ENCODE peak calls at places on chromosomes 16 and 17, in four cellular contexts. H, T, L and R are unnamed samples.

GRCh38 chr17:63774141-63774981 is at the start of gene DDX42:
- DNase-seq in H (peak), T (peak), L (no peak), R (no peak)

GRCh38 chr16:89855301-89855945 is 18.0 kb upstream of the TCF25 start:
- DNase-seq in H (no peak), T (no peak), L (no peak), R (no peak)

GRCh38 chr17:27530791-27531391 is 74.6 kb downstream of the KSR1 start:
- DNase-seq in H (no peak), T (no peak), L (no peak), R (no peak)

GRCh38 chr16:51544850-51545467 is 393.9 kb upstream of the SALL1 start:
- DNase-seq in H (no peak), T (no peak), L (peak), R (no peak)

GRCh38 chr17:5706835-5707234 is 122.5 kb upstream of the NLRP1 start:
- DNase-seq in H (peak), T (no peak), L (peak), R (peak)

GRCh38 chr16:23072084-23072599 is 77.1 kb downstream of the USP31 start:
- DNase-seq in H (no peak), T (peak), L (no peak), R (no peak)

GRCh38 chr17:27793168-27793905 is 7.0 kb downstream of the NOS2 start:
- DNase-seq in H (peak), T (no peak), L (peak), R (no peak)

GRCh38 chr16:913817-914440 is 56.9 kb downstream of the LMF1 start:
- DNase-seq in H (no peak), T (no peak), L (no peak), R (no peak)

GRCh38 chr16:86880316-86881117 is 302.2 kb downstream of the FOXL1 start:
- DNase-seq in H (no peak), T (no peak), L (no peak), R (no peak)

GRCh38 chr17:9644910-9645751 is at the start of gene USP43:
- DNase-seq in H (peak), T (no peak), L (peak), R (peak)

GRCh38 chr17:41992576-41992975 is 24.7 kb downstream of the DNAJC7 start:
- DNase-seq in H (no peak), T (no peak), L (no peak), R (no peak)

GRCh38 chr16:68470461-68471150 is 22.3 kb upstream of the SMPD3 start:
- DNase-seq in H (no peak), T (no peak), L (no peak), R (no peak)

GRCh38 chr17:81477173-81477572 is 35.4 kb downstream of the ACTG1 start:
- DNase-seq in H (peak), T (no peak), L (no peak), R (no peak)

GRCh38 chr17:14359251-14359939 is 58.5 kb downstream of the HS3ST3B1 start:
- DNase-seq in H (no peak), T (no peak), L (no peak), R (no peak)

GRCh38 chr17:8220783-8221662 is 10.6 kb upstream of the AURKB start:
- DNase-seq in H (peak), T (peak), L (peak), R (peak)

GRCh38 chr16:82331974-82332750 is 162.1 kb upstream of the MPHOSPH6 start:
- DNase-seq in H (no peak), T (no peak), L (no peak), R (no peak)

GRCh38 chr16:24917236-24917635 is 71.5 kb downstream of the SLC5A11 start:
- DNase-seq in H (no peak), T (no peak), L (no peak), R (no peak)

GRCh38 chr17:42132941-42133340 is 10.3 kb downstream of the HSPB9 start:
- DNase-seq in H (no peak), T (no peak), L (no peak), R (no peak)

GRCh38 chr17:16922386-16923096 is 49.4 kb downstream of the TNFRSF13B start:
- DNase-seq in H (peak), T (no peak), L (no peak), R (no peak)

GRCh38 chr16:71882505-71883192 is 1.3 kb downstream of the ZNF821 start:
- DNase-seq in H (peak), T (peak), L (peak), R (peak)

GRCh38 chr17:41131979-41132378 is 8.0 kb upstream of the KRTAP4-12 start:
- DNase-seq in H (no peak), T (no peak), L (no peak), R (no peak)

GRCh38 chr17:53628011-53628410 is 194.7 kb upstream of the KIF2B start:
- DNase-seq in H (no peak), T (no peak), L (no peak), R (no peak)

GRCh38 chr16:73459586-73459985 is 411.7 kb upstream of the ZFHX3 start:
- DNase-seq in H (no peak), T (no peak), L (no peak), R (no peak)

GRCh38 chr17:43576563-43577229 is 30.6 kb upstream of the ETV4 start:
- DNase-seq in H (peak), T (peak), L (peak), R (peak)

GRCh38 chr16:4373356-4373908 is 1.8 kb downstream of the VASN start:
- DNase-seq in H (peak), T (no peak), L (no peak), R (no peak)

GRCh38 chr16:15950167-15950854 is 895 bp downstream of the ABCC1 start:
- DNase-seq in H (peak), T (peak), L (no peak), R (peak)

GRCh38 chr16:632486-633335 is 1.9 kb downstream of the WFIKKN1 start:
- DNase-seq in H (no peak), T (no peak), L (no peak), R (no peak)

GRCh38 chr17:4715071-4715749 is 4.8 kb downstream of the ARRB2 start:
- DNase-seq in H (no peak), T (no peak), L (no peak), R (peak)

GRCh38 chr17:80092959-80093358 is 8.4 kb upstream of the GAA start:
- DNase-seq in H (no peak), T (no peak), L (no peak), R (no peak)

GRCh38 chr17:32486701-32487459 is at the start of gene CDK5R1:
- DNase-seq in H (peak), T (peak), L (peak), R (peak)

GRCh38 chr16:50808929-50809538 is 67.1 kb downstream of the CYLD start:
- DNase-seq in H (no peak), T (no peak), L (no peak), R (no peak)

GRCh38 chr16:49280022-49280741 is 1.5 kb downstream of the CBLN1 start:
- DNase-seq in H (peak), T (no peak), L (no peak), R (peak)

GRCh38 chr16:21646721-21647561 is 5.5 kb downstream of the IGSF6 start:
- DNase-seq in H (no peak), T (no peak), L (no peak), R (no peak)

GRCh38 chr16:20911361-20911760 is 10.8 kb downstream of the LYRM1 start:
- DNase-seq in H (no peak), T (no peak), L (no peak), R (no peak)